ENCODE peak calls at places on chromosomes 1 and 21, in ten cellular contexts. Q is GM03348; R is NCI-H524; H is NCI-H2029; G is effector memory CD8-positive, alpha-beta T cell; K is tibial artery; E is activated CD8-positive, alpha-beta memory T cell treated with anti-CD3 and anti-CD28 coated beads, Interleukin-2, amount 50 U/mL, for 4 hours; S is AG08395; W is HCT116; X is kidney epithelial cell. Y is an unnamed sample.
A peak's percentile ranks its signal among the peaks of the same experiment; 100 is the strongest.

GRCh38 chr1:109570414-109570813 is 22.0 kb downstream of the GNAI3 start:
- DNase-seq in Q (peak; percentile 16), R (peak; percentile 39), H (no peak), G (no peak), K (no peak), E (no peak), S (no peak), W (no peak), X (no peak), Y (no peak)

GRCh38 chr1:160779662-160780397 is 16.1 kb upstream of the LY9 start:
- DNase-seq in Q (no peak), R (peak; percentile 1), H (no peak), G (no peak), K (no peak), E (peak; percentile 51), S (no peak), W (peak; percentile 72), X (no peak), Y (no peak)

GRCh38 chr21:16179732-16180131 is 449.9 kb downstream of the USP25 start:
- DNase-seq in Q (no peak), R (no peak), H (no peak), G (no peak), K (no peak), E (no peak), S (no peak), W (no peak), X (no peak), Y (no peak)

GRCh38 chr1:36109041-36109679 is 15.9 kb downstream of the COL8A2 start:
- DNase-seq in Q (peak; percentile 90), R (no peak), H (no peak), G (peak; percentile 34), K (no peak), E (peak; percentile 44), S (peak; percentile 94), W (no peak), X (peak; percentile 61), Y (no peak)

GRCh38 chr1:154534263-154534844 is 24.1 kb downstream of the UBE2Q1 start:
- DNase-seq in Q (peak; percentile 33), R (peak; percentile 67), H (no peak), G (no peak), K (no peak), E (no peak), S (no peak), W (peak; percentile 62), X (no peak), Y (no peak)

GRCh38 chr1:208562021-208562950 is 318.1 kb upstream of the PLXNA2 start:
- DNase-seq in Q (no peak), R (no peak), H (no peak), G (no peak), K (no peak), E (no peak), S (no peak), W (no peak), X (no peak), Y (no peak)

GRCh38 chr1:83761084-83761760 is 237.7 kb downstream of the TTLL7 start:
- DNase-seq in Q (no peak), R (no peak), H (no peak), G (no peak), K (no peak), E (no peak), S (no peak), W (no peak), X (no peak), Y (no peak)

GRCh38 chr1:67834246-67834877 is 1.1 kb upstream of the GNG12 start:
- DNase-seq in Q (no peak), R (peak; percentile 77), H (peak; percentile 8), G (no peak), K (no peak), E (no peak), S (no peak), W (no peak), X (no peak), Y (no peak)

GRCh38 chr1:18998016-18998724 is 41.7 kb upstream of the IFFO2 start:
- DNase-seq in Q (no peak), R (no peak), H (no peak), G (no peak), K (no peak), E (no peak), S (no peak), W (no peak), X (peak; percentile 26), Y (no peak)

GRCh38 chr1:213250041-213250440 is 199.0 kb downstream of the RPS6KC1 start:
- DNase-seq in Q (no peak), R (no peak), H (no peak), G (no peak), K (no peak), E (no peak), S (no peak), W (no peak), X (no peak), Y (no peak)

GRCh38 chr1:67874501-67875111 is 41.3 kb upstream of the GNG12 start:
- DNase-seq in Q (no peak), R (peak; percentile 31), H (no peak), G (no peak), K (no peak), E (no peak), S (no peak), W (no peak), X (no peak), Y (no peak)

GRCh38 chr1:162530318-162530984 is 31.1 kb upstream of the UAP1 start:
- DNase-seq in Q (no peak), R (no peak), H (no peak), G (no peak), K (no peak), E (no peak), S (no peak), W (no peak), X (no peak), Y (no peak)

GRCh38 chr1:40153073-40153770 is 8.0 kb upstream of the RLF start:
- DNase-seq in Q (peak; percentile 52), R (peak; percentile 49), H (peak; percentile 87), G (peak; percentile 37), K (no peak), E (no peak), S (peak; percentile 28), W (peak; percentile 62), X (no peak), Y (peak; percentile 59)

GRCh38 chr1:205351984-205352713 is 4.6 kb downstream of the KLHDC8A start:
- DNase-seq in Q (no peak), R (peak; percentile 99), H (no peak), G (no peak), K (no peak), E (no peak), S (no peak), W (no peak), X (no peak), Y (no peak)

GRCh38 chr1:37267111-37267835 is 207.1 kb upstream of the ZC3H12A start:
- DNase-seq in Q (no peak), R (peak; percentile 71), H (peak; percentile 73), G (no peak), K (no peak), E (no peak), S (no peak), W (no peak), X (no peak), Y (no peak)

GRCh38 chr1:154839691-154840090 is 30.4 kb downstream of the KCNN3 start:
- DNase-seq in Q (peak; percentile 64), R (peak; percentile 66), H (no peak), G (no peak), K (no peak), E (no peak), S (peak; percentile 58), W (no peak), X (no peak), Y (no peak)

GRCh38 chr1:64212023-64212422 is 8.6 kb downstream of the UBE2U start:
- DNase-seq in Q (peak; percentile 76), R (no peak), H (no peak), G (no peak), K (no peak), E (no peak), S (peak; percentile 77), W (no peak), X (no peak), Y (no peak)

GRCh38 chr1:51768971-51769601 is 109.4 kb downstream of the NRDC start:
- DNase-seq in Q (peak; percentile 77), R (peak; percentile 41), H (peak; percentile 75), G (no peak), K (no peak), E (no peak), S (peak; percentile 68), W (peak; percentile 38), X (no peak), Y (peak; percentile 39)

GRCh38 chr1:184152502-184152901 is 101.0 kb downstream of the TSEN15 start:
- DNase-seq in Q (peak; percentile 39), R (peak; percentile 54), H (no peak), G (no peak), K (peak; percentile 37), E (no peak), S (no peak), W (no peak), X (no peak), Y (no peak)

GRCh38 chr1:224300346-224300745 is 29.6 kb downstream of the NVL start:
- DNase-seq in Q (peak; percentile 70), R (no peak), H (no peak), G (no peak), K (no peak), E (no peak), S (peak; percentile 63), W (no peak), X (peak; percentile 68), Y (peak; percentile 57)

GRCh38 chr1:15137807-15138206 is 15.7 kb upstream of the TMEM51 start:
- DNase-seq in Q (no peak), R (no peak), H (no peak), G (no peak), K (no peak), E (no peak), S (no peak), W (no peak), X (no peak), Y (no peak)

GRCh38 chr21:17981060-17981459 is 161.9 kb upstream of the C21orf91 start:
- DNase-seq in Q (no peak), R (peak; percentile 20), H (no peak), G (no peak), K (no peak), E (no peak), S (no peak), W (no peak), X (no peak), Y (no peak)

GRCh38 chr1:5722635-5723157 is 269.5 kb downstream of the NPHP4 start:
- DNase-seq in Q (no peak), R (no peak), H (no peak), G (no peak), K (no peak), E (no peak), S (no peak), W (no peak), X (no peak), Y (no peak)

GRCh38 chr1:119647228-119647733 is 785 bp downstream of the ZNF697 start:
- DNase-seq in Q (peak; percentile 31), R (no peak), H (no peak), G (no peak), K (no peak), E (no peak), S (no peak), W (no peak), X (no peak), Y (no peak)

GRCh38 chr1:237179511-237179910 is 137.5 kb downstream of the RYR2 start:
- DNase-seq in Q (no peak), R (no peak), H (no peak), G (no peak), K (no peak), E (no peak), S (no peak), W (no peak), X (no peak), Y (no peak)

GRCh38 chr1:116908266-116908665 is 1.4 kb upstream of the PTGFRN start:
- DNase-seq in Q (no peak), R (no peak), H (no peak), G (no peak), K (no peak), E (no peak), S (no peak), W (no peak), X (no peak), Y (no peak)

GRCh38 chr1:68495968-68496679 is 758 bp downstream of the DEPDC1 start:
- DNase-seq in Q (no peak), R (peak; percentile 45), H (peak; percentile 2), G (no peak), K (no peak), E (no peak), S (no peak), W (peak; percentile 22), X (no peak), Y (peak; percentile 10)

GRCh38 chr1:29256979-29257804 is 20.9 kb downstream of the PTPRU start:
- DNase-seq in Q (peak; percentile 36), R (peak; percentile 87), H (no peak), G (no peak), K (no peak), E (no peak), S (no peak), W (no peak), X (no peak), Y (no peak)

Y was measured in Panc1.